ENCODE peak calls at places on chromosome 1, in nine cellular contexts. L is K562, K is stomach, P is ovary, E is transverse colon, I is GM12878, C is suprapubic skin, H is H1, X is sigmoid colon. Y is an unnamed sample.
A peak's percentile ranks its signal among the peaks of the same experiment; 100 is the strongest.

GRCh38 chr1:27031235-27032118 is 18.8 kb upstream of the TENT5B start:
- DNase-seq in L (no peak), K (peak; percentile 86), P (peak; percentile 72), E (peak; percentile 89), I (no peak), C (peak; percentile 84), H (no peak), X (peak; percentile 93), Y (no peak)

GRCh38 chr1:117919376-117919775 is 10.0 kb downstream of the GDAP2 start:
- DNase-seq in L (no peak), K (no peak), P (no peak), E (no peak), I (no peak), C (no peak), H (no peak), X (no peak), Y (no peak)

GRCh38 chr1:175793617-175794016 is 50.2 kb upstream of the TNR start:
- DNase-seq in L (no peak), K (no peak), P (no peak), E (no peak), I (no peak), C (no peak), H (no peak), X (no peak), Y (no peak)

GRCh38 chr1:206766251-206766856 is 4.2 kb upstream of the IL19 start:
- DNase-seq in L (peak; percentile 42), K (peak; percentile 37), P (no peak), E (peak; percentile 60), I (peak; percentile 82), C (peak; percentile 70), H (no peak), X (peak; percentile 77), Y (no peak)

GRCh38 chr1:45510972-45511527 is 10.6 kb downstream of the PRDX1 start:
- DNase-seq in L (no peak), K (no peak), P (no peak), E (no peak), I (no peak), C (no peak), H (no peak), X (peak; percentile 34), Y (no peak)

GRCh38 chr1:115317101-115318012 is 20.7 kb downstream of the NGF start:
- DNase-seq in L (no peak), K (peak; percentile 74), P (no peak), E (no peak), I (no peak), C (no peak), H (no peak), X (no peak), Y (no peak)

GRCh38 chr1:19390901-19391595 is 78.9 kb downstream of the SLC66A1 start:
- DNase-seq in L (peak; percentile 62), K (peak; percentile 62), P (peak; percentile 69), E (peak; percentile 71), I (peak; percentile 70), C (peak; percentile 84), H (no peak), X (peak; percentile 87), Y (peak; percentile 58)

GRCh38 chr1:104100079-104100478 is 350.4 kb downstream of the AMY1C start:
- DNase-seq in L (no peak), K (no peak), P (no peak), E (no peak), I (no peak), C (no peak), H (no peak), X (no peak), Y (no peak)

GRCh38 chr1:63774617-63775417 is 1.0 kb downstream of the ROR1 start:
- DNase-seq in L (no peak), K (peak; percentile 46), P (peak; percentile 46), E (peak; percentile 28), I (no peak), C (peak; percentile 75), H (peak; percentile 65), X (peak; percentile 83), Y (peak; percentile 18)

GRCh38 chr1:225835752-225836151 is 25.8 kb downstream of the EPHX1 start:
- DNase-seq in L (no peak), K (peak; percentile 72), P (peak; percentile 88), E (no peak), I (no peak), C (no peak), H (no peak), X (peak; percentile 84), Y (peak; percentile 60)

GRCh38 chr1:205046870-205047269 is 3.9 kb downstream of the CNTN2 start:
- DNase-seq in L (no peak), K (no peak), P (no peak), E (no peak), I (no peak), C (no peak), H (no peak), X (no peak), Y (no peak)

GRCh38 chr1:207519505-207520399 is 23.8 kb downstream of the CR1 start:
- DNase-seq in L (peak; percentile 42), K (no peak), P (no peak), E (no peak), I (no peak), C (no peak), H (no peak), X (no peak), Y (no peak)

GRCh38 chr1:198056255-198056654 is 100.5 kb upstream of the NEK7 start:
- DNase-seq in L (no peak), K (no peak), P (no peak), E (no peak), I (no peak), C (no peak), H (peak; percentile 5), X (no peak), Y (no peak)

GRCh38 chr1:28815533-28815932 is 3.6 kb downstream of the OPRD1 start:
- DNase-seq in L (no peak), K (no peak), P (no peak), E (no peak), I (no peak), C (no peak), H (no peak), X (no peak), Y (no peak)

GRCh38 chr1:109273570-109274288 is 9.2 kb downstream of the PSRC1 start:
- DNase-seq in L (no peak), K (no peak), P (no peak), E (no peak), I (no peak), C (no peak), H (no peak), X (no peak), Y (no peak)

GRCh38 chr1:185159966-185160365 is 3.0 kb downstream of the SWT1 start:
- DNase-seq in L (no peak), K (no peak), P (no peak), E (no peak), I (peak; percentile 28), C (no peak), H (no peak), X (no peak), Y (no peak)

GRCh38 chr1:107323765-107324164 is 182.9 kb downstream of the NTNG1 start:
- DNase-seq in L (no peak), K (no peak), P (no peak), E (no peak), I (no peak), C (no peak), H (no peak), X (no peak), Y (no peak)

GRCh38 chr1:162902372-162902771 is 41.4 kb upstream of the CCDC190 start:
- DNase-seq in L (no peak), K (no peak), P (no peak), E (no peak), I (no peak), C (no peak), H (no peak), X (no peak), Y (no peak)

GRCh38 chr1:75233302-75233929 is 99.2 kb downstream of the LHX8 start:
- DNase-seq in L (peak; percentile 22), K (no peak), P (no peak), E (no peak), I (peak; percentile 4), C (no peak), H (no peak), X (no peak), Y (no peak)

GRCh38 chr1:40985875-40986274 is 6.4 kb downstream of the CTPS1 start:
- DNase-seq in L (no peak), K (no peak), P (no peak), E (no peak), I (no peak), C (no peak), H (no peak), X (no peak), Y (no peak)
- H3K36me3 ChIP-seq in L (peaks cover 100% of the 10 kb centered on the region), K (peaks cover 31% of the 10 kb centered on the region), P (no peaks in the 10 kb centered on the region), E (no peaks in the 10 kb centered on the region), I (peaks cover 25% of the 10 kb centered on the region), C (peaks cover 64% of the 10 kb centered on the region), H (peaks cover 76% of the 10 kb centered on the region), X (peaks cover 57% of the 10 kb centered on the region), Y (peaks cover 67% of the 10 kb centered on the region)

DNA sequence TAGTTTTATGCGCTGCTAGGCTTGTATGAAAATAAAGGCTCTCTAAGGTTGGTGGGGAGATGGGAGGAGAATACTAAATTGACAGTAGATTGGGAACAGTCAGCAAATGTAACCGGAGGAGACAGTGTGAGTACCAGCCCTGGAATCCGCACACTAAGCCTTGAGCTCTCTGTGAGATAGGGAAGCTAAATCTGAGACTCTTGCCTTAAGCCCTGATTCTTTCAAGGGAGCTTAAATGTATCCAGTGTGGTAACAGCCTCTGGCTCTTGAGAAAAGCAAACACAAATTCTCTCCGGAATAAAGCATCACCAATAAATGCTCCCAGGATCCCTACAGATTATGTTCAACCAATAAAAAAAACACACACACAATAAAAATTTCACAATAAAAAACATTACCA is 33.0 kb upstream of the PDPN start:
- DNase-seq in L (no peak), K (no peak), P (no peak), E (no peak), I (no peak), C (no peak), H (no peak), X (no peak), Y (no peak)
- TF ChIP-seq EP300 in L (no peak), K (no peak), P (no peak), E (no peak), I (no peak), C (no peak), H (no peak), X (no peak), Y (no peak)

GRCh38 chr1:87077959-87078673 is 163.7 kb downstream of the HS2ST1 start:
- DNase-seq in L (no peak), K (no peak), P (no peak), E (no peak), I (no peak), C (no peak), H (no peak), X (no peak), Y (no peak)
- H3K4me1 ChIP-seq in L (no peaks in the 10 kb centered on the region), K (no peaks in the 10 kb centered on the region), P (peaks cover 2% of the 10 kb centered on the region), E (no peaks in the 10 kb centered on the region), I (peaks cover 13% of the 10 kb centered on the region), C (no peaks in the 10 kb centered on the region), H (no peaks in the 10 kb centered on the region), X (peaks cover 10% of the 10 kb centered on the region), Y (no peaks in the 10 kb centered on the region)

DNA sequence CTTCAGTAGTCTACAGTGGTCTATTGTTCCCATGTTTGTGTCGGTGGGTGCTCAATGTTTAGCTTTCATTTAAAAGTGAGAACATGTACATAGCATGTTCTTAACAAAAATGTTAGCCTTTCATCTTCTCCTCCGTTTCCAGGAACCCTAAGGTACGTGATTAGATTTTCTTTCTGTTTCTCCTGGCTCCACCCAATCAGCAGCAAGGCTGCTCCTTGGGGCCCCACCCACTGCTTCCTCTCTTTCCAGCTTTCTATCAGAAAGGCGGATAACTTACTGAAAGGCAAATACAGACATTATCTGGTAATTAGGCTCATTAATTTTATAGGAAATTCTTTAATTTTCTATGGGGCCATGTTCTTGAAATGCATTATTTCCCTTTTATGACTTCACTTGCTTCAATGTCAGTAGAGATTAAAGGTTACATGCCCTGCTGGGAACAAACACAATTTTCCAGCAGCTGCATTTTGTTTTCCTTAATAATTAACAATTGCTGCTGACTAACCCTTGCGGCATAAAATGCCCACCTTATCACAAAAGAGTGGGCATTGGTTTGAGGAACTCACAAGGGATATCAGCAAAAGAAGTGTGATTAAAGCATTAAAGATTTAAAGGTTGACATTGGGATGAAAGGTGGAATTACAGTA is 324.9 kb upstream of the SNX7 start:
- DNase-seq in L (no peak), K (peak; percentile 45), P (no peak), E (peak; percentile 14), I (no peak), C (no peak), H (no peak), X (no peak), Y (no peak)
- H3K36me3 ChIP-seq in L (no peaks in the 10 kb centered on the region), K (no peaks in the 10 kb centered on the region), P (no peaks in the 10 kb centered on the region), E (no peaks in the 10 kb centered on the region), I (no peaks in the 10 kb centered on the region), C (no peaks in the 10 kb centered on the region), H (no peaks in the 10 kb centered on the region), X (no peaks in the 10 kb centered on the region), Y (no peaks in the 10 kb centered on the region)